ENCODE peak calls at places on chromosome X, in seven cellular contexts. P, T, B, I, N, C and F are unnamed samples.

GRCh38 chrX:107712231-107713204 is 63.1 kb downstream of the TSC22D3 start:
- DNase-seq in P (peak), T (no peak), B (no peak), I (no peak), N (peak), C (peak), F (no peak)

GRCh38 chrX:65451663-65452062 is 82.9 kb downstream of the LAS1L start:
- DNase-seq in P (peak), T (peak), B (peak), I (peak), N (no peak), C (peak), F (no peak)

GRCh38 chrX:150409486-150409885 is 46.4 kb downstream of the MAMLD1 start:
- DNase-seq in P (no peak), T (no peak), B (no peak), I (no peak), N (no peak), C (no peak), F (peak)

GRCh38 chrX:34300871-34301270 is 168.8 kb upstream of the FAM47A start:
- DNase-seq in P (peak), T (peak), B (no peak), I (peak), N (no peak), C (peak), F (no peak)

GRCh38 chrX:50204364-50204899 is at the start of gene CCNB3:
- DNase-seq in P (peak), T (peak), B (peak), I (peak), N (peak), C (peak), F (peak)

GRCh38 chrX:23931149-23931604 is 23.4 kb downstream of the CXorf58 start:
- DNase-seq in P (no peak), T (no peak), B (no peak), I (no peak), N (no peak), C (no peak), F (no peak)

GRCh38 chrX:29257516-29257915 is 670.3 kb downstream of the IL1RAPL1 start:
- DNase-seq in P (peak), T (no peak), B (no peak), I (no peak), N (no peak), C (peak), F (no peak)

GRCh38 chrX:44927398-44927797 is 54.4 kb downstream of the KDM6A start:
- DNase-seq in P (no peak), T (no peak), B (no peak), I (no peak), N (no peak), C (no peak), F (no peak)

GRCh38 chrX:112688242-112688641 is 8.5 kb upstream of the LHFPL1 start:
- DNase-seq in P (no peak), T (no peak), B (no peak), I (no peak), N (no peak), C (no peak), F (no peak)

GRCh38 chrX:30488092-30488491 is 89.5 kb downstream of the TASL start:
- DNase-seq in P (peak), T (no peak), B (no peak), I (peak), N (no peak), C (peak), F (peak)

GRCh38 chrX:45756562-45756961 is 555.9 kb upstream of the DIPK2B start:
- DNase-seq in P (peak), T (no peak), B (no peak), I (no peak), N (no peak), C (peak), F (no peak)

GRCh38 chrX:42195506-42195905 is 272.2 kb upstream of the CASK start:
- DNase-seq in P (no peak), T (no peak), B (no peak), I (no peak), N (no peak), C (no peak), F (no peak)

GRCh38 chrX:103688949-103689348 is 2.5 kb upstream of the MORF4L2 start:
- DNase-seq in P (peak), T (no peak), B (no peak), I (peak), N (no peak), C (peak), F (no peak)

GRCh38 chrX:24619647-24620046 is 27.5 kb downstream of the PCYT1B start:
- DNase-seq in P (peak), T (no peak), B (no peak), I (no peak), N (no peak), C (peak), F (no peak)

GRCh38 chrX:7254144-7254543 is 106.2 kb upstream of the PUDP start:
- DNase-seq in P (no peak), T (no peak), B (no peak), I (no peak), N (no peak), C (no peak), F (no peak)

GRCh38 chrX:69137371-69137881 is 27.8 kb downstream of the PJA1 start:
- DNase-seq in P (peak), T (peak), B (no peak), I (no peak), N (no peak), C (peak), F (no peak)

GRCh38 chrX:148501121-148502066 is 977 bp downstream of the AFF2 start:
- DNase-seq in P (no peak), T (no peak), B (no peak), I (peak), N (peak), C (no peak), F (no peak)

GRCh38 chrX:30282527-30282926 is 26.7 kb downstream of the NR0B1 start:
- DNase-seq in P (peak), T (no peak), B (no peak), I (no peak), N (no peak), C (no peak), F (no peak)

GRCh38 chrX:150731795-150732194 is 38.6 kb downstream of the MTMR1 start:
- DNase-seq in P (peak), T (no peak), B (no peak), I (no peak), N (no peak), C (peak), F (no peak)

GRCh38 chrX:30620980-30621716 is 32.1 kb upstream of the GK start:
- DNase-seq in P (peak), T (no peak), B (no peak), I (no peak), N (no peak), C (peak), F (no peak)

GRCh38 chrX:121150217-121150616 is 102.8 kb downstream of the GLUD2 start:
- DNase-seq in P (no peak), T (no peak), B (no peak), I (no peak), N (no peak), C (no peak), F (no peak)